ENCODE peak calls at places on chromosomes 12 and 14, in four cellular contexts. W, H, Q and C are unnamed samples.

GRCh38 chr12:101813117-101813516 is 17.6 kb downstream of the GNPTAB start:
- DNase-seq in W (no peak), Q (no peak), H (no peak), C (no peak)

GRCh38 chr12:3313066-3313465 is 177.9 kb upstream of the PRMT8 start:
- DNase-seq in W (no peak), H (no peak), Q (no peak), C (no peak)

GRCh38 chr12:46453428-46453827 is 80.9 kb upstream of the SLC38A2 start:
- DNase-seq in Q (no peak), H (no peak), W (no peak), C (no peak)

GRCh38 chr12:67999244-67999643 is 10.0 kb downstream of the IFNG-AS1 start:
- DNase-seq in H (no peak), W (no peak), Q (no peak), C (no peak)

GRCh38 chr14:105839425-105840265 is 313.3 kb downstream of the TMEM121 start:
- DNase-seq in Q (no peak), W (no peak), H (no peak), C (no peak)

GRCh38 chr14:38129705-38130104 is 78.0 kb upstream of the SSTR1 start:
- DNase-seq in Q (no peak), H (no peak), W (no peak), C (no peak)

GRCh38 chr12:69985656-69986055 is 160.6 kb downstream of the MYRFL start:
- DNase-seq in H (peak; percentile 24), W (no peak), Q (peak; percentile 76), C (peak; percentile 37)

GRCh38 chr12:31531908-31532307 is 59.0 kb downstream of the DENND5B start:
- DNase-seq in W (no peak), Q (no peak), H (no peak), C (no peak)

GRCh38 chr12:26162174-26162573 is 33.2 kb upstream of the SSPN start:
- DNase-seq in W (no peak), Q (no peak), H (no peak), C (no peak)

GRCh38 chr12:131726-132465 is 65.3 kb downstream of the IQSEC3 start:
- DNase-seq in H (no peak), W (no peak), Q (no peak), C (no peak)

GRCh38 chr12:92144631-92145480 is 790 bp downstream of the BTG1 start:
- DNase-seq in H (peak; percentile 27), W (no peak), Q (peak; percentile 56), C (peak; percentile 60)

GRCh38 chr12:123519151-123520001 is 14.1 kb downstream of the RILPL1 start:
- DNase-seq in Q (no peak), H (peak; percentile 84), W (no peak), C (no peak)

GRCh38 chr12:111773801-111774551 is 7.2 kb downstream of the ALDH2 start:
- DNase-seq in Q (no peak), H (peak; percentile 89), W (no peak), C (no peak)

GRCh38 chr12:92275443-92276154 is 130.0 kb upstream of the BTG1 start:
- DNase-seq in W (no peak), Q (no peak), H (no peak), C (no peak)

GRCh38 chr12:70449074-70449757 is 83.1 kb downstream of the KCNMB4 start:
- DNase-seq in Q (no peak), W (no peak), H (peak; percentile 20), C (no peak)

GRCh38 chr12:16174282-16174681 is 103.2 kb downstream of the SLC15A5 start:
- DNase-seq in H (no peak), W (no peak), Q (no peak), C (no peak)

GRCh38 chr14:33589334-33589733 is 361.5 kb downstream of the EGLN3 start:
- DNase-seq in W (no peak), H (no peak), Q (no peak), C (no peak)

GRCh38 chr12:2919249-2919648 is 28.6 kb downstream of the TULP3 start:
- DNase-seq in W (no peak), H (no peak), Q (no peak), C (no peak)

GRCh38 chr12:96233941-96234461 is 39.8 kb downstream of the ELK3 start:
- DNase-seq in H (no peak), W (no peak), Q (no peak), C (peak; percentile 53)

GRCh38 chr12:26971963-26972362 is 33.7 kb downstream of the FGFR1OP2 start:
- DNase-seq in H (no peak), W (peak; percentile 72), Q (no peak), C (no peak)

GRCh38 chr12:123099556-123100192 is 51.2 kb downstream of the PITPNM2 start:
- DNase-seq in W (no peak), H (no peak), Q (no peak), C (peak; percentile 57)

DNA sequence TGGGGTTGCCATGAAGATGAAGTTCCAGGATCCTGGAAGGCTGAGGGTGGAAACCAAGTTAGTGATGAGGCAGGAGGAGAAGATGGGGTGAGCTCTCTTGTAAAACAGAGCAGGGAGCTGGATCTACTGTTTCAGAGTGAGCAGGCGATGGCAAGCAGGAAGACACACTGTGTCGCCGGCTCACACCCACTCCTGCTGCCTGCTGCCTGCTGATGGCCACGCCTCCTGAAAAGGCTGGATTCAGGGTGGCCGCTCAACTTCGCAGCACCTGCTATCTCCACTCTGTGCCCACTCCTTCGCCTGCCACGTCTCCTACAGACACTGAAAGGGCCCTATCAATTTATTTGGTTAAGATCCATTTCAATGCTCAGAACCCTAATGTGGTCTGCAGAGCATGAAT is 96.1 kb downstream of the RBM19 start:
- DNase-seq in W (no peak), H (no peak), Q (no peak), C (no peak)
- TF ChIP-seq TCF12 in W (no peak), H (no peak), Q (no peak), C (no peak)

GRCh38 chr14:51442513-51443175 is 202.6 kb downstream of the TMX1 start:
- DNase-seq in W (no peak), Q (no peak), H (no peak), C (no peak)
- TF ChIP-seq POLR2AphosphoS5 in W (no peak), Q (no peak), H (no peak), C (no peak)

GRCh38 chr14:61443481-61443880 is 122.1 kb downstream of the PRKCH start:
- DNase-seq in Q (no peak), W (no peak), H (no peak), C (no peak)
- H3K4me3 ChIP-seq in Q (no peak overlapping the region), W (no peak overlapping the region), H (no peak overlapping the region), C (no peak overlapping the region)

GRCh38 chr12:7642876-7643309 is 22.8 kb downstream of the APOBEC1 start:
- DNase-seq in Q (peak; percentile 65), W (no peak), H (peak; percentile 15), C (no peak)

GRCh38 chr12:7646178-7646475 is 19.6 kb downstream of the APOBEC1 start:
- DNase-seq in W (no peak), H (no peak), Q (no peak), C (no peak)

GRCh38 chr12:7642287-7642686 is 23.4 kb downstream of the APOBEC1 start:
- DNase-seq in Q (no peak), H (peak; percentile 9), W (no peak), C (no peak)

GRCh38 chr12:7647071-7647470 is 18.6 kb downstream of the APOBEC1 start:
- DNase-seq in W (no peak), H (no peak), Q (no peak), C (no peak)

DNA sequence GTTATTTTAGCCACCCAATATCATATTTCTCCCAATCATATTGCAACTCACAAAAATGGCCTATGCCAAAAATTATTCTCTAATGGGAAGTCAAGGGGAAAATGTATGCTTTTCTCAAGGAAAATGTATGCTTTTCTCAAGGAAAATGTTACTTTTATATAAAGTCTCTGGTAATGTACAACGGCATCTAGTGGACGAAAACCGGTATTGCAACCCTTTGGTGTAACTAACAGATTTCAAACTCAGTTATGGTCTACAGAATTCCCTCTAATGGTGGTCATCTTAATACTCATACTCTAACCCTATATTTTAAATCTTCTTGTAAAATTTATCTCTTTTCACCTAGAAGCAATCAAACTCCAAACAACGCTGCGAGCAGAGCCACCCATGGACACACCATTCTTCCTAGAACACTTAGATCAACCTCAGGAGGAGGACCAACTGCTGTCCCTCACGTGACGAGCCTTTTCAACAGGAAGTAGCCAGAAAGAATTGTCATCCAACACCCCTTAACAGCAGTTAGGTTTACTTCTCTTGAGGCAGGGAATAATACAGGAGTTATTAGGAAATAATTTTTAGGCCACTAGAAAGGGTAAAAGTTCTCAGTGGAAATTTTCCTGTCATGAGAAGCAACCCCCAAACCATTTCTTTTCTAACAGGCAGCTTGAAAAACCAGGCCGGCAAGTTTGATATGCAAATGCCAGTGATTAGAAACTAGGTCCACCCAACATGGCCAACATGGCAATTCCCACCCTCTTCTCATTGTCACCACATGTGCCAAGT is 20.1 kb downstream of the APOBEC1 start:
- DNase-seq in Q (no peak), H (peak; percentile 6), W (no peak), C (peak; percentile 52)
- TF ChIP-seq TCF12 in Q (no peak), H (no peak), W (no peak), C (no peak)

GRCh38 chr14:27559848-27560247 is 962.0 kb upstream of the NOVA1 start:
- DNase-seq in W (no peak), H (no peak), Q (no peak), C (no peak)

GRCh38 chr14:27553820-27554219 is 956.0 kb upstream of the NOVA1 start:
- DNase-seq in Q (no peak), H (no peak), W (no peak), C (no peak)

DNA sequence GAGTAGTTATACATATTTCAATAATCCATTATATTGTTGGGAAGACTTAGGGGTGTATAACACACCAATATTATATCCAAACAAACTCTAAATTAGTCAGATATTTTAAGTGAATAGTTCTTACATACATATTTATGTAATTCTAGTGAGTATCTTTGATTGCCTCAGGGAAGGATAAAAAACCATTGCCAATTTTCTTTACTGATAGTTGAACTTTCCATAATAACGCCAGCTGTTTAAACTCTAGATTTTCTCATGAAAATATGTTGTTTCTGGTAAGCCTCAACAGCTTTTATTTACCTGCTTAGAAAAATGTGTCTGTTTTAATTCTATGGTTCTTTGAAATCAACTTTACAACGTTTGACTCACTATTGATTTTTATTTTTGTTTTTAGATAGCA is 959.6 kb upstream of the NOVA1 start:
- DNase-seq in Q (no peak), W (no peak), H (no peak), C (no peak)
- TF ChIP-seq POLR2AphosphoS5 in Q (no peak), W (no peak), H (no peak), C (no peak)

GRCh38 chr12:1591029-1591428 is 3.4 kb downstream of the FBXL14 start:
- DNase-seq in Q (no peak), W (no peak), H (no peak), C (no peak)

GRCh38 chr12:1593232-1594044 is 943 bp downstream of the FBXL14 start:
- DNase-seq in W (no peak), H (no peak), Q (peak; percentile 75), C (peak; percentile 61)

GRCh38 chr12:1590083-1590979 is 4.0 kb downstream of the FBXL14 start:
- DNase-seq in H (no peak), Q (peak; percentile 67), W (no peak), C (no peak)

GRCh38 chr12:1592444-1593231 is 1.7 kb downstream of the FBXL14 start:
- DNase-seq in Q (peak; percentile 72), H (no peak), W (no peak), C (peak; percentile 66)

DNA sequence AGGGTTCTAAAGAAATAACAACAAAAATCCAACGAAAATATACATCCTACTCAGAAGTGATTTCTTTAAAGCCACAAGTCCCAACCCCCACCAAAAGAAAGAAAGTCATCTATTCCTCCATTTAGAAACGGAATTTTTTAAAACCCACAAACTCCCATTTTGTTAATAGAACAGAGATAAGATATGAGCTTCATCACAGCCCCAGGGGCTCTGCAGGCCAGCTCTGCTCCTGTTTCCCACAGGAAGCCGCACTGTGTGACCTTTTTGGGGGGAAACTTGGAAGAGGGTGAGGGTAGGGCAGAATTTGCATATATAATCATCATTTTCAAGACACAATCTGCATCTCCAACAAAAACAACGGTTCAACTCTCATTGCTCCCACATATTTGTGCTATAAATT is 2.8 kb downstream of the FBXL14 start:
- DNase-seq in W (no peak), H (no peak), Q (no peak), C (peak; percentile 54)
- H3K4me3 ChIP-seq in W (peak overlapping the region; percentile 66), H (peak overlapping the region; percentile 50), Q (peak overlapping the region; percentile 58), C (peak overlapping the region; percentile 80)